ENCODE peak calls at places on chromosomes 1 and 21, in six cellular contexts. One of them, this sample, is unnamed.

GRCh38 chr1:246067432-246068021 is 439.6 kb downstream of the SMYD3 start:
- DNase-seq in T-helper 1 cell: no peak
- DNase-seq in fibroblast of mammary gland: no peak
- DNase-seq in SK-N-SH: no peak
- DNase-seq in Peyer's patch: no peak
- DNase-seq in nephron progenitor cell: no peak
- DNase-seq in this sample: no peak

GRCh38 chr1:113868387-113869083 is 3.0 kb downstream of the PTPN22 start:
- DNase-seq in T-helper 1 cell: no peak
- DNase-seq in fibroblast of mammary gland: peak; percentile 73
- DNase-seq in SK-N-SH: no peak
- DNase-seq in Peyer's patch: no peak
- DNase-seq in nephron progenitor cell: no peak
- DNase-seq in this sample: no peak

GRCh38 chr21:20249401-20249800 is 748.8 kb upstream of the NCAM2 start:
- DNase-seq in T-helper 1 cell: no peak
- DNase-seq in fibroblast of mammary gland: no peak
- DNase-seq in SK-N-SH: no peak
- DNase-seq in Peyer's patch: no peak
- DNase-seq in nephron progenitor cell: no peak
- DNase-seq in this sample: no peak

GRCh38 chr1:28109639-28110038 is 21.2 kb upstream of the EYA3 start:
- DNase-seq in T-helper 1 cell: no peak
- DNase-seq in fibroblast of mammary gland: no peak
- DNase-seq in SK-N-SH: no peak
- DNase-seq in Peyer's patch: no peak
- DNase-seq in nephron progenitor cell: no peak
- DNase-seq in this sample: no peak

GRCh38 chr1:77762072-77762476 is 2.4 kb upstream of the USP33 start:
- DNase-seq in T-helper 1 cell: no peak
- DNase-seq in fibroblast of mammary gland: peak; percentile 86
- DNase-seq in SK-N-SH: no peak
- DNase-seq in Peyer's patch: no peak
- DNase-seq in nephron progenitor cell: no peak
- DNase-seq in this sample: peak; percentile 33

GRCh38 chr1:32142446-32143301 is 34.8 kb downstream of the KPNA6 start:
- DNase-seq in T-helper 1 cell: no peak
- DNase-seq in fibroblast of mammary gland: peak; percentile 87
- DNase-seq in SK-N-SH: peak; percentile 16
- DNase-seq in Peyer's patch: no peak
- DNase-seq in nephron progenitor cell: no peak
- DNase-seq in this sample: no peak

GRCh38 chr21:39556176-39556575 is 56.6 kb upstream of the B3GALT5 start:
- DNase-seq in T-helper 1 cell: no peak
- DNase-seq in fibroblast of mammary gland: no peak
- DNase-seq in SK-N-SH: peak; percentile 53
- DNase-seq in Peyer's patch: no peak
- DNase-seq in nephron progenitor cell: peak; percentile 13
- DNase-seq in this sample: no peak

GRCh38 chr1:104855550-104855949 is 1105.9 kb downstream of the AMY1C start:
- DNase-seq in T-helper 1 cell: no peak
- DNase-seq in fibroblast of mammary gland: no peak
- DNase-seq in SK-N-SH: no peak
- DNase-seq in Peyer's patch: no peak
- DNase-seq in nephron progenitor cell: no peak
- DNase-seq in this sample: no peak

GRCh38 chr21:34886554-34887385 is 162.3 kb downstream of the RUNX1 start:
- DNase-seq in T-helper 1 cell: peak; percentile 33
- DNase-seq in fibroblast of mammary gland: peak; percentile 59
- DNase-seq in SK-N-SH: peak; percentile 54
- DNase-seq in Peyer's patch: peak; percentile 58
- DNase-seq in nephron progenitor cell: peak; percentile 67
- DNase-seq in this sample: peak; percentile 36

GRCh38 chr1:180181048-180181447 is 26.4 kb downstream of the QSOX1 start:
- DNase-seq in T-helper 1 cell: no peak
- DNase-seq in fibroblast of mammary gland: peak; percentile 27
- DNase-seq in SK-N-SH: peak; percentile 53
- DNase-seq in Peyer's patch: no peak
- DNase-seq in nephron progenitor cell: peak; percentile 30
- DNase-seq in this sample: no peak

GRCh38 chr21:45019076-45019886 is 55.1 kb upstream of the ADARB1 start:
- DNase-seq in T-helper 1 cell: no peak
- DNase-seq in fibroblast of mammary gland: no peak
- DNase-seq in SK-N-SH: peak; percentile 74
- DNase-seq in Peyer's patch: no peak
- DNase-seq in nephron progenitor cell: peak; percentile 61
- DNase-seq in this sample: no peak

GRCh38 chr1:12478612-12478985 is 139.4 kb downstream of the DHRS3 start:
- DNase-seq in T-helper 1 cell: peak; percentile 48
- DNase-seq in fibroblast of mammary gland: no peak
- DNase-seq in SK-N-SH: no peak
- DNase-seq in Peyer's patch: peak; percentile 75
- DNase-seq in nephron progenitor cell: peak; percentile 29
- DNase-seq in this sample: no peak

GRCh38 chr1:54054438-54054749 is 986 bp downstream of the TCEANC2 start:
- DNase-seq in T-helper 1 cell: no peak
- DNase-seq in fibroblast of mammary gland: no peak
- DNase-seq in SK-N-SH: no peak
- DNase-seq in Peyer's patch: no peak
- DNase-seq in nephron progenitor cell: no peak
- DNase-seq in this sample: no peak

GRCh38 chr1:110464340-110464739 is 13.4 kb downstream of the PROK1 start:
- DNase-seq in T-helper 1 cell: no peak
- DNase-seq in fibroblast of mammary gland: peak; percentile 67
- DNase-seq in SK-N-SH: no peak
- DNase-seq in Peyer's patch: no peak
- DNase-seq in nephron progenitor cell: no peak
- DNase-seq in this sample: no peak

GRCh38 chr1:40450491-40451237 is 388 bp downstream of the ZFP69B start:
- DNase-seq in T-helper 1 cell: peak; percentile 87
- DNase-seq in fibroblast of mammary gland: peak; percentile 83
- DNase-seq in SK-N-SH: peak; percentile 43
- DNase-seq in Peyer's patch: peak; percentile 64
- DNase-seq in nephron progenitor cell: peak; percentile 4
- DNase-seq in this sample: no peak

GRCh38 chr1:118100686-118101300 is 84.2 kb downstream of the SPAG17 start:
- DNase-seq in T-helper 1 cell: no peak
- DNase-seq in fibroblast of mammary gland: peak; percentile 40
- DNase-seq in SK-N-SH: no peak
- DNase-seq in Peyer's patch: peak; percentile 46
- DNase-seq in nephron progenitor cell: no peak
- DNase-seq in this sample: no peak

GRCh38 chr1:213571419-213571818 is 416.4 kb upstream of the PROX1 start:
- DNase-seq in T-helper 1 cell: no peak
- DNase-seq in fibroblast of mammary gland: no peak
- DNase-seq in SK-N-SH: no peak
- DNase-seq in Peyer's patch: no peak
- DNase-seq in nephron progenitor cell: no peak
- DNase-seq in this sample: no peak

GRCh38 chr1:206606867-206607266 is 5.4 kb downstream of the EIF2D start:
- DNase-seq in T-helper 1 cell: peak; percentile 35
- DNase-seq in fibroblast of mammary gland: peak; percentile 43
- DNase-seq in SK-N-SH: peak; percentile 46
- DNase-seq in Peyer's patch: no peak
- DNase-seq in nephron progenitor cell: no peak
- DNase-seq in this sample: peak; percentile 58

GRCh38 chr1:26538480-26539412 is 9.2 kb downstream of the RPS6KA1 start:
- DNase-seq in T-helper 1 cell: peak; percentile 58
- DNase-seq in fibroblast of mammary gland: peak; percentile 53
- DNase-seq in SK-N-SH: peak; percentile 69
- DNase-seq in Peyer's patch: peak; percentile 74
- DNase-seq in nephron progenitor cell: peak; percentile 29
- DNase-seq in this sample: peak; percentile 25

GRCh38 chr1:1121611-1122077 is 5.8 kb upstream of the C1orf159 start:
- DNase-seq in T-helper 1 cell: no peak
- DNase-seq in fibroblast of mammary gland: no peak
- DNase-seq in SK-N-SH: peak; percentile 57
- DNase-seq in Peyer's patch: no peak
- DNase-seq in nephron progenitor cell: no peak
- DNase-seq in this sample: no peak

GRCh38 chr1:53725238-53725689 is 13.7 kb downstream of the GLIS1 start:
- DNase-seq in T-helper 1 cell: no peak
- DNase-seq in fibroblast of mammary gland: no peak
- DNase-seq in SK-N-SH: peak; percentile 64
- DNase-seq in Peyer's patch: no peak
- DNase-seq in nephron progenitor cell: peak; percentile 44
- DNase-seq in this sample: peak; percentile 8

GRCh38 chr1:19938502-19938901 is 15.1 kb upstream of the PLA2G2E start:
- DNase-seq in T-helper 1 cell: no peak
- DNase-seq in fibroblast of mammary gland: no peak
- DNase-seq in SK-N-SH: no peak
- DNase-seq in Peyer's patch: no peak
- DNase-seq in nephron progenitor cell: no peak
- DNase-seq in this sample: no peak

GRCh38 chr21:37886726-37887309 is 29.4 kb downstream of the KCNJ6 start:
- DNase-seq in T-helper 1 cell: no peak
- DNase-seq in fibroblast of mammary gland: no peak
- DNase-seq in SK-N-SH: no peak
- DNase-seq in Peyer's patch: no peak
- DNase-seq in nephron progenitor cell: no peak
- DNase-seq in this sample: no peak

GRCh38 chr1:21206117-21206516 is 29.4 kb upstream of the EIF4G3 start:
- DNase-seq in T-helper 1 cell: no peak
- DNase-seq in fibroblast of mammary gland: peak; percentile 45
- DNase-seq in SK-N-SH: no peak
- DNase-seq in Peyer's patch: no peak
- DNase-seq in nephron progenitor cell: no peak
- DNase-seq in this sample: no peak